ENCODE peak calls at places on chromosomes 11 and 22, in four cellular contexts. One of them, this sample, is unnamed.

GRCh38 chr11:130916910-130917309 is 631 bp upstream of the SNX19 start:
- DNase-seq in ACHN: no peak
- DNase-seq in lung microvascular endothelial cell: no peak
- DNase-seq in body of pancreas: no peak
- DNase-seq in this sample: no peak

GRCh38 chr11:5626191-5626590 is 1.4 kb downstream of the TRIM34 start:
- DNase-seq in ACHN: no peak
- DNase-seq in lung microvascular endothelial cell: no peak
- DNase-seq in body of pancreas: no peak
- DNase-seq in this sample: no peak

GRCh38 chr22:19942071-19942885 is 660 bp upstream of the TXNRD2 start:
- DNase-seq in ACHN: peak
- DNase-seq in lung microvascular endothelial cell: peak
- DNase-seq in body of pancreas: no peak
- DNase-seq in this sample: no peak

GRCh38 chr11:120632579-120632978 is 121.0 kb downstream of the GRIK4 start:
- DNase-seq in ACHN: no peak
- DNase-seq in lung microvascular endothelial cell: no peak
- DNase-seq in body of pancreas: no peak
- DNase-seq in this sample: no peak

GRCh38 chr11:26953770-26954392 is 40.0 kb upstream of the FIBIN start:
- DNase-seq in ACHN: no peak
- DNase-seq in lung microvascular endothelial cell: no peak
- DNase-seq in body of pancreas: no peak
- DNase-seq in this sample: no peak

GRCh38 chr11:5665746-5666395 is 19.0 kb downstream of the TRIM5 start:
- DNase-seq in ACHN: no peak
- DNase-seq in lung microvascular endothelial cell: no peak
- DNase-seq in body of pancreas: no peak
- DNase-seq in this sample: no peak

GRCh38 chr11:3944198-3944597 is 88.7 kb downstream of the STIM1 start:
- DNase-seq in ACHN: no peak
- DNase-seq in lung microvascular endothelial cell: no peak
- DNase-seq in body of pancreas: no peak
- DNase-seq in this sample: no peak

GRCh38 chr11:6357222-6357621 is 33.1 kb upstream of the SMPD1 start:
- DNase-seq in ACHN: peak
- DNase-seq in lung microvascular endothelial cell: peak
- DNase-seq in body of pancreas: no peak
- DNase-seq in this sample: no peak

GRCh38 chr11:123438191-123438627 is 8.1 kb downstream of the GRAMD1B start:
- DNase-seq in ACHN: no peak
- DNase-seq in lung microvascular endothelial cell: no peak
- DNase-seq in body of pancreas: no peak
- DNase-seq in this sample: no peak

GRCh38 chr22:50722048-50722701 is 15.8 kb upstream of the ACR start:
- DNase-seq in ACHN: no peak
- DNase-seq in lung microvascular endothelial cell: no peak
- DNase-seq in body of pancreas: no peak
- DNase-seq in this sample: no peak

GRCh38 chr11:103234974-103235373 is 125.7 kb downstream of the DYNC2H1 start:
- DNase-seq in ACHN: no peak
- DNase-seq in lung microvascular endothelial cell: no peak
- DNase-seq in body of pancreas: no peak
- DNase-seq in this sample: no peak

GRCh38 chr11:7657306-7658025 is 15.8 kb downstream of the CYB5R2 start:
- DNase-seq in ACHN: peak
- DNase-seq in lung microvascular endothelial cell: peak
- DNase-seq in body of pancreas: peak
- DNase-seq in this sample: no peak

GRCh38 chr11:63985812-63986155 is 454 bp upstream of the OTUB1 start:
- DNase-seq in ACHN: no peak
- DNase-seq in lung microvascular endothelial cell: peak
- DNase-seq in body of pancreas: peak
- DNase-seq in this sample: peak

GRCh38 chr11:118415739-118416068 is 14.3 kb downstream of the ATP5MG start:
- DNase-seq in ACHN: peak
- DNase-seq in lung microvascular endothelial cell: peak
- DNase-seq in body of pancreas: no peak
- DNase-seq in this sample: no peak

GRCh38 chr11:92180664-92181251 is 43.9 kb upstream of the FAT3 start:
- DNase-seq in ACHN: no peak
- DNase-seq in lung microvascular endothelial cell: no peak
- DNase-seq in body of pancreas: no peak
- DNase-seq in this sample: no peak

GRCh38 chr11:77211040-77211451 is 83.0 kb downstream of the MYO7A start:
- DNase-seq in ACHN: no peak
- DNase-seq in lung microvascular endothelial cell: no peak
- DNase-seq in body of pancreas: peak
- DNase-seq in this sample: no peak

GRCh38 chr22:24841261-24841660 is 35.2 kb downstream of the SGSM1 start:
- DNase-seq in ACHN: no peak
- DNase-seq in lung microvascular endothelial cell: no peak
- DNase-seq in body of pancreas: peak
- DNase-seq in this sample: no peak

GRCh38 chr22:44671742-44672141 is 30.3 kb upstream of the PRR5 start:
- DNase-seq in ACHN: no peak
- DNase-seq in lung microvascular endothelial cell: no peak
- DNase-seq in body of pancreas: no peak
- DNase-seq in this sample: no peak

GRCh38 chr22:26826431-26826935 is 169.1 kb downstream of the MIAT start:
- DNase-seq in ACHN: no peak
- DNase-seq in lung microvascular endothelial cell: no peak
- DNase-seq in body of pancreas: no peak
- DNase-seq in this sample: no peak

GRCh38 chr11:76561245-76561644 is 109.3 kb downstream of the LRRC32 start:
- DNase-seq in ACHN: no peak
- DNase-seq in lung microvascular endothelial cell: peak
- DNase-seq in body of pancreas: no peak
- DNase-seq in this sample: no peak

GRCh38 chr11:69592986-69593385 is 48.0 kb upstream of the CCND1 start:
- DNase-seq in ACHN: no peak
- DNase-seq in lung microvascular endothelial cell: no peak
- DNase-seq in body of pancreas: no peak
- DNase-seq in this sample: no peak

GRCh38 chr11:2551131-2551530 is 106.3 kb downstream of the KCNQ1 start:
- DNase-seq in ACHN: no peak
- DNase-seq in lung microvascular endothelial cell: no peak
- DNase-seq in body of pancreas: no peak
- DNase-seq in this sample: no peak

GRCh38 chr11:46003647-46004046 is 81.2 kb downstream of the LARGE2 start:
- DNase-seq in ACHN: no peak
- DNase-seq in lung microvascular endothelial cell: no peak
- DNase-seq in body of pancreas: no peak
- DNase-seq in this sample: no peak

GRCh38 chr11:66768088-66768521 is 39.1 kb upstream of the SPTBN2 start:
- DNase-seq in ACHN: peak
- DNase-seq in lung microvascular endothelial cell: no peak
- DNase-seq in body of pancreas: no peak
- DNase-seq in this sample: no peak

GRCh38 chr11:116059909-116060308 is 555.7 kb upstream of the CADM1 start:
- DNase-seq in ACHN: no peak
- DNase-seq in lung microvascular endothelial cell: no peak
- DNase-seq in body of pancreas: no peak
- DNase-seq in this sample: no peak

GRCh38 chr11:115297330-115297729 is 206.9 kb downstream of the CADM1 start:
- DNase-seq in ACHN: no peak
- DNase-seq in lung microvascular endothelial cell: no peak
- DNase-seq in body of pancreas: no peak
- DNase-seq in this sample: no peak

GRCh38 chr11:73372371-73372993 is 3.7 kb upstream of the RELT start:
- DNase-seq in ACHN: peak
- DNase-seq in lung microvascular endothelial cell: peak
- DNase-seq in body of pancreas: no peak
- DNase-seq in this sample: no peak

GRCh38 chr11:227824-228223 is 8.3 kb downstream of the SIRT3 start:
- DNase-seq in ACHN: no peak
- DNase-seq in lung microvascular endothelial cell: no peak
- DNase-seq in body of pancreas: no peak
- DNase-seq in this sample: no peak

GRCh38 chr11:79461144-79461543 is 20.3 kb upstream of the TENM4 start:
- DNase-seq in ACHN: peak
- DNase-seq in lung microvascular endothelial cell: peak
- DNase-seq in body of pancreas: no peak
- DNase-seq in this sample: no peak

GRCh38 chr22:19597399-19597735 is 73.2 kb upstream of the CLDN5 start:
- DNase-seq in ACHN: no peak
- DNase-seq in lung microvascular endothelial cell: peak
- DNase-seq in body of pancreas: no peak
- DNase-seq in this sample: no peak

GRCh38 chr11:75589933-75590332 is 27.9 kb downstream of the SERPINH1 start:
- DNase-seq in ACHN: no peak
- DNase-seq in lung microvascular endothelial cell: no peak
- DNase-seq in body of pancreas: no peak
- DNase-seq in this sample: no peak